ENCODE peak calls at places on chromosomes 11 and 22, in eight cellular contexts. D, U, B, F, G, T, L and A are unnamed samples.

GRCh38 chr11:108241370-108242037 is 18.6 kb downstream of the ATM start:
- DNase-seq in D (no peak), U (no peak), B (no peak), F (no peak), G (no peak), T (no peak), L (no peak), A (no peak)

GRCh38 chr11:64081663-64082442 is 46.1 kb downstream of the FLRT1 start:
- DNase-seq in D (no peak), U (no peak), B (no peak), F (no peak), G (peak; percentile 65), T (no peak), L (no peak), A (no peak)

GRCh38 chr22:36221799-36222751 is 17.3 kb downstream of the APOL2 start:
- DNase-seq in D (no peak), U (peak; percentile 69), B (peak; percentile 67), F (no peak), G (peak; percentile 68), T (no peak), L (no peak), A (no peak)

GRCh38 chr22:19974233-19974861 is 32.7 kb upstream of the TXNRD2 start:
- DNase-seq in D (no peak), U (peak; percentile 66), B (peak; percentile 48), F (peak; percentile 32), G (peak; percentile 53), T (no peak), L (no peak), A (no peak)

GRCh38 chr22:29478326-29479276 is 1.4 kb upstream of the NEFH start:
- DNase-seq in D (peak; percentile 41), U (no peak), B (no peak), F (no peak), G (no peak), T (no peak), L (no peak), A (no peak)

GRCh38 chr22:38760477-38761201 is 4.8 kb upstream of the SUN2 start:
- DNase-seq in D (no peak), U (no peak), B (no peak), F (no peak), G (no peak), T (no peak), L (no peak), A (no peak)

GRCh38 chr11:128802358-128802981 is 64.6 kb downstream of the KCNJ1 start:
- DNase-seq in D (peak; percentile 36), U (no peak), B (no peak), F (peak; percentile 53), G (peak; percentile 31), T (no peak), L (no peak), A (no peak)

GRCh38 chr11:40432358-40432757 is 1027.1 kb downstream of the LRRC4C start:
- DNase-seq in D (no peak), U (no peak), B (no peak), F (no peak), G (no peak), T (no peak), L (no peak), A (no peak)

GRCh38 chr22:37566329-37566837 is 6.1 kb downstream of the CDC42EP1 start:
- DNase-seq in D (no peak), U (peak; percentile 71), B (no peak), F (no peak), G (no peak), T (no peak), L (no peak), A (no peak)

GRCh38 chr11:60563553-60564235 is 48.5 kb downstream of the MS4A13 start:
- DNase-seq in D (no peak), U (no peak), B (no peak), F (no peak), G (no peak), T (no peak), L (no peak), A (no peak)

GRCh38 chr11:96217206-96217605 is 125.8 kb downstream of the MAML2 start:
- DNase-seq in D (no peak), U (no peak), B (no peak), F (no peak), G (no peak), T (no peak), L (no peak), A (no peak)

GRCh38 chr11:104654414-104654813 is 243.8 kb downstream of the CASP12 start:
- DNase-seq in D (no peak), U (no peak), B (no peak), F (no peak), G (no peak), T (no peak), L (no peak), A (no peak)

DNA sequence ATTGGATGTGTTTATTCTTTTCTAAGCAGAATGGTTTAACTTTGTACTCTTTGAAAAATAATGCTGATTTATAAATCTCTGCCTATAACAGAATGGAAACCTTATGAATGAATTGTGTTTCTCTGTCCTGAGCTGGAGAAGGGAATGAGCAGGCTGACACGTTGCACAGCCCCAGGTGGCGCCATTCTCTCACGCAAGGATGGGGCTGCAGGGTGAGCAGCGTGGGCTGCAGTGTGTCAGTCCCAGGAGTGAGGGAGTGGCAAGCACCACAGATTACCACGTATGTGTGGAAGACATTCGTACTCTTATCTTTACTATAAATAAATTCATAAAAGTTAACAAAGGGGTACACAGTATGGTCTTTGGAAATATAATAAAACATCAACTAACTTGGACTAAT is 33.4 kb downstream of the FDX1 start:
- DNase-seq in D (no peak), U (peak; percentile 61), B (peak; percentile 35), F (peak; percentile 11), G (peak; percentile 49), T (no peak), L (peak; percentile 24), A (no peak)
- TF ChIP-seq CTCF in D (peak; percentile 37), U (peak; percentile 54), B (peak; percentile 13), F (peak; percentile 76), G (peak; percentile 41), T (no peak), L (peak; percentile 66), A (no peak)

GRCh38 chr22:22168190-22168940 is 76.2 kb upstream of the VPREB1 start:
- DNase-seq in D (no peak), U (no peak), B (no peak), F (peak; percentile 37), G (no peak), T (no peak), L (peak; percentile 50), A (no peak)

GRCh38 chr22:22168941-22169867 is 75.4 kb upstream of the VPREB1 start:
- DNase-seq in D (no peak), U (no peak), B (no peak), F (no peak), G (no peak), T (no peak), L (no peak), A (no peak)

GRCh38 chr22:22169923-22170322 is 74.7 kb upstream of the VPREB1 start:
- DNase-seq in D (no peak), U (no peak), B (no peak), F (no peak), G (no peak), T (no peak), L (no peak), A (no peak)

GRCh38 chr22:22167791-22168189 is 76.8 kb upstream of the VPREB1 start:
- DNase-seq in D (no peak), U (no peak), B (no peak), F (no peak), G (no peak), T (no peak), L (no peak), A (no peak)

GRCh38 chr22:22171357-22172218 is 73.0 kb upstream of the VPREB1 start:
- DNase-seq in D (peak; percentile 2), U (no peak), B (no peak), F (no peak), G (no peak), T (no peak), L (no peak), A (no peak)
- TF ChIP-seq CTCF in D (no peak), U (no peak), B (no peak), F (peak; percentile 71), G (no peak), T (no peak), L (peak; percentile 41), A (no peak)

GRCh38 chr11:61890536-61891330 is 612 bp downstream of the FADS3 start:
- DNase-seq in D (peak; percentile 49), U (peak; percentile 74), B (peak; percentile 44), F (peak; percentile 80), G (no peak), T (no peak), L (no peak), A (peak; percentile 58)
- TF ChIP-seq CTCF in D (no peak), U (no peak), B (no peak), F (peak; percentile 51), G (no peak), T (no peak), L (no peak), A (no peak)

GRCh38 chr22:31872209-31872608 is 72.1 kb upstream of the YWHAH start:
- DNase-seq in D (no peak), U (no peak), B (no peak), F (no peak), G (peak; percentile 34), T (no peak), L (no peak), A (no peak)
- TF ChIP-seq CTCF in D (no peak), U (peak; percentile 17), B (peak; percentile 5), F (peak; percentile 18), G (no peak), T (no peak), L (no peak), A (no peak)

DNA sequence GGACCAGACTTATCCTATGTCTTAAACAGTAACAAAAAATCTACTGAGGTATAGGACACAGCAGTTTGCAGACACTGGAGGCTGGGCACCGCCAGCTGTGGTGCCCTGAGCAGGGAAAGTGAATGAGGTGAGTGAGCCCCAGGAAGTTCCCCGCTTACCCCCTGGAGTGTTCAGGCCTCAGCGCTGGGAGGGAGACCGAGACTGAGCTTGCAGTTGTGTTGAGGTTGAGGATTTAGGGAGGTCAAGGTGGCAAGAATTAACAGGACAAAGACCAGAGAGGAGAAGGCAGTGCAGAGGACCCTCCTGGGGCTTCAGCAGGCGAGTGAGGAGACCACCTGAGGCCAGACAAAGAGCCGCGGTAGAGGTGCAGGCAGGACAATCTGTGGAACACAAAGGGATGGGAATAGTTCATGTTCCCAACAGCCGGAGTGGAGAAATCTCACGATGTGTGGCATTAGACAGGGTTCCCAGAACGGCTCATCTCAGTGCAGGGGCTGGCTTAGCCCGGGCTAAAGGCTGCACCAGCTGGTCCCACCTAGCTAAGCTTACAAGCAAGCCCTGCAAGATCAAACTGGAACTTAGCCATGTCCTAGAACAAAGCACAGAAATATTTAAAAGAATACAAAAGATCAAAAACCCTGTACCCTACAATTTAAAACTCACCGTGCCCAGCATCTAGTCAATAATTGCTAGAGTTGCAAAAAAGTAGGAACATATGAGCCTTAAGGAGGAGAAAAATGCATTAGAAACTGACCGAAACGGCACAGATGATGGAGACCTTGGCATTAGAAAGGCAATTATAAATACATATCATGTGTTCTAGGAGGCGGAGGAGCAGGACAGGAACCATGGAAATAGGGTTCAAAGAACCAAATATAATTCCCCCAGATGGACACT is 47.4 kb upstream of the PITPNB start:
- DNase-seq in D (no peak), U (no peak), B (no peak), F (no peak), G (no peak), T (no peak), L (no peak), A (no peak)
- TF ChIP-seq CTCF in D (no peak), U (no peak), B (no peak), F (no peak), G (no peak), T (no peak), L (no peak), A (no peak)